ENCODE peak calls at places on chromosomes 7 and 10, in five cellular contexts. B is SK-N-SH, J is cardiac fibroblast, X is fibroblast of mammary gland, H is endodermal cell. D is an unnamed sample.

GRCh38 chr7:4724648-4725013 is 42.5 kb downstream of the FOXK1 start:
- DNase-seq in B (peak), J (peak), X (peak), H (no peak), D (no peak)

GRCh38 chr10:70354100-70354499 is 28.3 kb downstream of the LRRC20 start:
- DNase-seq in B (no peak), H (no peak), X (no peak), J (no peak), D (peak)

GRCh38 chr7:85695041-85695990 is 508.5 kb upstream of the SEMA3D start:
- DNase-seq in B (no peak), H (no peak), X (no peak), J (peak), D (no peak)

GRCh38 chr7:113289140-113289740 is 170.9 kb upstream of the SMIM30 start:
- DNase-seq in B (peak), H (no peak), J (peak), X (peak), D (no peak)

GRCh38 chr10:64036306-64036930 is 515.2 kb downstream of the REEP3 start:
- DNase-seq in X (no peak), J (no peak), B (no peak), H (no peak), D (no peak)

GRCh38 chr10:126227762-126228134 is 160.5 kb downstream of the ADAM12 start:
- DNase-seq in X (peak), J (peak), H (no peak), B (no peak), D (no peak)

GRCh38 chr10:115827650-115828049 is 445.4 kb downstream of the GFRA1 start:
- DNase-seq in H (no peak), X (peak), B (no peak), J (no peak), D (no peak)

GRCh38 chr7:125611582-125611981 is 682.0 kb upstream of the POT1 start:
- DNase-seq in H (no peak), J (no peak), X (no peak), B (no peak), D (no peak)

GRCh38 chr7:105849122-105849855 is 27.1 kb downstream of the ATXN7L1 start:
- DNase-seq in B (no peak), X (peak), H (peak), J (no peak), D (no peak)

GRCh38 chr10:102240467-102241036 is 760 bp downstream of the PITX3 start:
- DNase-seq in B (peak), H (peak), J (no peak), X (no peak), D (no peak)
- H3K4me3 ChIP-seq in B (peak), H (peak), J (peak), X (peak), D (peak)

DNA sequence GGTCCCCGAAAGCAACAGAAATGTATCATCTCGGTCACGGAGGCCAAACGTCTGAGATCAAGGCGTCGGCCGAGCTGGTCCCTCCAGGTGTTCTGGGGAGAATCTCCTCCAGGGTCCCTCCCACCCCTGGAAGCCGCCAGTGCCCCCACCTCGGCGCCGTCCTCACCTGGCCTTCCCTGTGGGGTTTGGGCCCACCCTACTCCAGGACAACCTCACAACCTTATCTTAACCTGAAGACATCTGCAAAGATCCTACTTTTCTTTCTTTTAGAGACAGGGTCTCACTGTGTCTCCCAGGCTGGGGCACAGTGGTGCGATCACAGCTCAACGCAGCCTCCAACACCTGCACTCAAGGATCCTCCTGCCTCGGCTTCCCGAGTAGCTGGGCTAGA is 33.4 kb downstream of the ADAP1 start:
- DNase-seq in B (no peak), J (no peak), H (no peak), X (no peak), D (no peak)
- H3K4me3 ChIP-seq in B (no peak), J (no peak), H (no peak), X (no peak), D (no peak)

GRCh38 chr10:88243847-88244730 is 339.0 kb downstream of the RNLS start:
- DNase-seq in X (peak), J (peak), B (peak), H (peak), D (no peak)

GRCh38 chr10:88241501-88241900 is 341.6 kb downstream of the RNLS start:
- DNase-seq in H (no peak), J (no peak), X (no peak), B (no peak), D (no peak)

GRCh38 chr10:88245974-88246511 is 337.1 kb downstream of the RNLS start:
- DNase-seq in H (no peak), X (peak), B (no peak), J (peak), D (peak)

GRCh38 chr10:88244781-88245350 is 338.3 kb downstream of the RNLS start:
- DNase-seq in X (no peak), H (no peak), B (no peak), J (no peak), D (no peak)

DNA sequence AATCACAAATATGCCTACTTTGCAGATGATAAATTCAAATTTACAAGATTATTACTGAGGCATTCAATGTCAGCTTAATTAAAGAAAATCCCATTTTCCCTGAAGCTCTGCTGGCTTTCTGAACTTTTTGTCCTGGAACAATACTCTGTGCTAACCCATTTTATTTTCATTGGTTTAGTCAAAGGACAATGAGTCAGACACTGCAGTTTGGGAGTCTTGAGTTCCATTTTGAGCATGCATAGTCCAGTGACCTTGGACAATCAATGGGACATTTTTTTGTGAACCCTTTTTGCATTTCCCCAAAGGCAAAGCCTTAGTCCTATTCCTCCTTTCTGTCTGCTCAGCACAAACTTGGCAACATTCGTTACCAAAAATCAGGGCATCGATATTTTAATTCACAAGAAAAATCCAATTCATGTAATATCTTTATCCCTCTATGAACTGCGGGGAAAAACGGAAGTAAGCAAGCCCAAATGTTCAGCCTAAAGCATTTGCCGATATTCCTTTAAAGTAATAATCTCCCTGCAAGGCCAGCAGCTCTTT is 339.8 kb downstream of the RNLS start:
- DNase-seq in B (no peak), J (peak), X (peak), H (no peak), D (no peak)
- H3K4me3 ChIP-seq in B (no peak), J (no peak), X (no peak), H (peak), D (no peak)

GRCh38 chr7:44707558-44708230 is 41.0 kb upstream of the ZMIZ2 start:
- DNase-seq in X (no peak), H (no peak), J (no peak), B (peak), D (no peak)
- H3K4me3 ChIP-seq in X (no peak), H (no peak), J (no peak), B (no peak), D (no peak)

GRCh38 chr7:34719651-34720050 is 61.6 kb downstream of the NPSR1 start:
- DNase-seq in J (no peak), H (no peak), X (no peak), B (no peak), D (no peak)
- H3K4me3 ChIP-seq in J (no peak), H (no peak), X (no peak), B (no peak), D (no peak)

DNA sequence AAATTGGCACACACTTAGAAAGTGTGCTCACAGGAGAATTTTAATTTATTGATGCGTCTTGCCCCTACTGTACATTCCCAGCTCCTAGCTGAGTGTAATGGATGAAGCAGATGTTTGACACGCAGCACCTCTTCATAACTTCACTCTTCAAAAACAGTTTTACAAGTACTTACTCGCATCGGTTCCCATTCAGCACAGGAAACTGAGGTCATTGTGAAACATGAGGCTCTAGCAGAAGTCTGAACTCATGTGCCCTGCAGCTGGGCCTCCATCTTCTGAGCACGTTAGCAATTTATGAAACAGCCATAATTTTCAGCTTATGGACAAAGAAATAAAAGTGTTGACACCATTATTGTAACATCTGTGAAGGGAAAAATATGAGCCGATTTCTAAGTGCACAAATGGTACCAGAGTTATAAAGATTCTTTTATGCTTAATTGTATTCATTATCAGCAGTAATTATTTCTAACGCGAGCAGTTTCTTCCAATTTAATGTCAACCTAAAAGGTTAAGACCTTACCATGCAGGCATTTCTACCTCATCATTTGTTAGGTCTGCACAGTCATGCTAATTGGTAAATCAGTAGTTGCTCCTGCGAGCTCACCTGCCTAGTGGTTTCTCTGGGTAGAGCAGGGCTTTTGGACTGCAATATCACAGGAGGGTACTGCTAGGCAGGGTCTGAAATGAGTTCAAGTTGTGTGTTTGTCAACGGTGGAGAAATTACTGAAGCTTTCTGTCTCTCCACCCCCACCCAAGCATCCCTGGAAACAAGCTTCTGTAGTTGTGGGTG is 558.7 kb upstream of the MGMT start:
- DNase-seq in J (peak), B (no peak), H (peak), X (no peak), D (no peak)
- H3K4me3 ChIP-seq in J (no peak), B (no peak), H (no peak), X (no peak), D (no peak)

GRCh38 chr7:128868624-128869137 is 6.0 kb downstream of the ATP6V1F start:
- DNase-seq in J (no peak), B (no peak), X (no peak), H (peak), D (no peak)
- H3K4me3 ChIP-seq in J (peak), B (peak), X (no peak), H (peak), D (peak)